ENCODE peak calls at places on chromosome 5, in seven cellular contexts. S is IMR-90; G is transverse colon; F is tibial artery; Z is body of pancreas; I is CD8-positive, alpha-beta T cell; C is right atrium auricular region. B is an unnamed sample.
A peak's percentile ranks its signal among the peaks of the same experiment; 100 is the strongest.

GRCh38 chr5:179190851-179191505 is 130.8 kb downstream of the ZNF354C start:
- DNase-seq in S (no peak), G (no peak), F (peak; percentile 63), Z (no peak), I (no peak), C (no peak), B (peak; percentile 27)

GRCh38 chr5:73743161-73743560 is 117.2 kb downstream of the ARHGEF28 start:
- DNase-seq in S (no peak), G (no peak), F (no peak), Z (no peak), I (no peak), C (no peak), B (no peak)

GRCh38 chr5:169805527-169805934 is 168.5 kb downstream of the DOCK2 start:
- DNase-seq in S (peak; percentile 61), G (no peak), F (no peak), Z (no peak), I (no peak), C (no peak), B (no peak)

GRCh38 chr5:115930630-115931337 is 31.5 kb upstream of the LVRN start:
- DNase-seq in S (no peak), G (no peak), F (no peak), Z (no peak), I (no peak), C (no peak), B (no peak)

GRCh38 chr5:141513021-141513626 is 24.2 kb downstream of the PCDHGC5 start:
- DNase-seq in S (peak; percentile 59), G (no peak), F (peak; percentile 76), Z (peak; percentile 53), I (no peak), C (no peak), B (no peak)

GRCh38 chr5:60520451-60521210 is 179.3 kb downstream of the DEPDC1B start:
- DNase-seq in S (no peak), G (no peak), F (no peak), Z (no peak), I (no peak), C (no peak), B (no peak)

GRCh38 chr5:91436241-91436640 is 53.1 kb upstream of the ARRDC3 start:
- DNase-seq in S (no peak), G (no peak), F (no peak), Z (no peak), I (no peak), C (no peak), B (no peak)

GRCh38 chr5:141338538-141339306 is at the start of gene PCDHGA2:
- DNase-seq in S (peak; percentile 66), G (no peak), F (no peak), Z (peak; percentile 51), I (no peak), C (no peak), B (no peak)

GRCh38 chr5:171986772-171987171 is 19.7 kb downstream of the FBXW11 start:
- DNase-seq in S (no peak), G (no peak), F (no peak), Z (no peak), I (no peak), C (no peak), B (no peak)

GRCh38 chr5:130136300-130136699 is 232.0 kb downstream of the CHSY3 start:
- DNase-seq in S (no peak), G (no peak), F (no peak), Z (no peak), I (no peak), C (no peak), B (no peak)

GRCh38 chr5:59600998-59601397 is 292.5 kb downstream of the PDE4D start:
- DNase-seq in S (no peak), G (no peak), F (no peak), Z (no peak), I (no peak), C (no peak), B (no peak)

GRCh38 chr5:115415143-115415491 is 118.7 kb upstream of the CCDC112 start:
- DNase-seq in S (peak; percentile 82), G (peak; percentile 89), F (no peak), Z (no peak), I (no peak), C (no peak), B (peak; percentile 80)

GRCh38 chr5:143017992-143018391 is 247.8 kb downstream of the ARHGAP26 start:
- DNase-seq in S (no peak), G (no peak), F (no peak), Z (no peak), I (no peak), C (no peak), B (no peak)

GRCh38 chr5:143019157-143019556 is 249.0 kb downstream of the ARHGAP26 start:
- DNase-seq in S (no peak), G (no peak), F (no peak), Z (no peak), I (no peak), C (no peak), B (no peak)

GRCh38 chr5:143019614-143020515 is 249.7 kb downstream of the ARHGAP26 start:
- DNase-seq in S (no peak), G (no peak), F (no peak), Z (no peak), I (no peak), C (no peak), B (no peak)

GRCh38 chr5:143014017-143014651 is 244.0 kb downstream of the ARHGAP26 start:
- DNase-seq in S (no peak), G (peak; percentile 19), F (no peak), Z (no peak), I (no peak), C (no peak), B (peak; percentile 79)

DNA sequence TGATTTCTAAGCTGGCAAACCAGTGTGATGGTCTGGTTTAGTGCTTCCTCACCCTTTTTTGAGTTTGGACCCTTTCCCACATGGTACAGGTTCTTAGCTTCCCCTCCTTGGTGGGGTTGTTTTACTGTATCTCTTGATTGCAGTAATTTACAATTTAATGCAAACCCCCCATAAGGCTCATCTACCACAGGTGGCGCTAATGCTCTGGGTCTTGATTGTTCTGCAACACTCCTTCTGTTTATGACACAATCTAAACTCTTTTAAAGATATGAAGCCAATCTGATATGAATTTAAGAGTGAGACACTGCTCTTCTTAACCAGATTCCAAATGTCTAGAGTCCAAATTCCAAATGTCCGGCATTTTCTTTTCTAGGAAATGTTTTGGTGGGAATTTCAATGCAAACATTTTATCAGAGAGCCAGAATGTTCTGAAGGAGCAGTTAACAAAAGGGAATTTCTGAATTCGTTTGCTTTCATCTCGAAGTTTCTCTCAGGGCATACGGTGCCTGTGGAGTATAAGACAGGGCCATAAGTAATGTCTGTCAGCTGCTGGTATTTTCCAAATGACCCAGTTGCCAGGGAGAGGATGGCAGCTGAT is 246.7 kb downstream of the ARHGAP26 start:
- DNase-seq in S (peak; percentile 75), G (peak; percentile 50), F (no peak), Z (peak; percentile 21), I (peak; percentile 30), C (no peak), B (no peak)
- TF ChIP-seq CTCF in S (peak; percentile 75), G (peak; percentile 25), F (no peak), Z (no peak), I (peak; percentile 38), C (peak; percentile 25), B (peak; percentile 56)

DNA sequence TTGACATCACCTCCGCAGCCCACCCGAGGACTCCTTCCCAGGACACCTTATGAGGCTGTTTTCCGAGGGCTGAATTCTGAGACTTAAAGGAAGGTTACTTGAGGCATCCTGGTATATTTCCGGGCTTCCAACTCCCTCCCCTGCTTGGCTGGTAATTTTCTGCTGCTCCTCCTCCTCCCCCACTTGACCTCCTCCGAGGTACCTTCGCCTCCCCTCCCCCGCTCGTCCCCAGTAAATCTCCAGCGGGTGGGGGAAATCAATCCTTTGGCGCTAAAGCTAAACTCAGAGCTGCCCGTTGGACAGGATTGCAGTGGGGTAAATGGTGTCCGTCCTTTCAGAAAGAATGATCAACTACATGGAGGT is 4.9 kb upstream of the ISL1 start:
- DNase-seq in S (no peak), G (no peak), F (no peak), Z (no peak), I (no peak), C (no peak), B (no peak)
- H3K4me3 ChIP-seq in S (no peak overlapping the region), G (no peak overlapping the region), F (peak overlapping the region; percentile 10), Z (no peak overlapping the region), I (no peak overlapping the region), C (no peak overlapping the region), B (no peak overlapping the region)

DNA sequence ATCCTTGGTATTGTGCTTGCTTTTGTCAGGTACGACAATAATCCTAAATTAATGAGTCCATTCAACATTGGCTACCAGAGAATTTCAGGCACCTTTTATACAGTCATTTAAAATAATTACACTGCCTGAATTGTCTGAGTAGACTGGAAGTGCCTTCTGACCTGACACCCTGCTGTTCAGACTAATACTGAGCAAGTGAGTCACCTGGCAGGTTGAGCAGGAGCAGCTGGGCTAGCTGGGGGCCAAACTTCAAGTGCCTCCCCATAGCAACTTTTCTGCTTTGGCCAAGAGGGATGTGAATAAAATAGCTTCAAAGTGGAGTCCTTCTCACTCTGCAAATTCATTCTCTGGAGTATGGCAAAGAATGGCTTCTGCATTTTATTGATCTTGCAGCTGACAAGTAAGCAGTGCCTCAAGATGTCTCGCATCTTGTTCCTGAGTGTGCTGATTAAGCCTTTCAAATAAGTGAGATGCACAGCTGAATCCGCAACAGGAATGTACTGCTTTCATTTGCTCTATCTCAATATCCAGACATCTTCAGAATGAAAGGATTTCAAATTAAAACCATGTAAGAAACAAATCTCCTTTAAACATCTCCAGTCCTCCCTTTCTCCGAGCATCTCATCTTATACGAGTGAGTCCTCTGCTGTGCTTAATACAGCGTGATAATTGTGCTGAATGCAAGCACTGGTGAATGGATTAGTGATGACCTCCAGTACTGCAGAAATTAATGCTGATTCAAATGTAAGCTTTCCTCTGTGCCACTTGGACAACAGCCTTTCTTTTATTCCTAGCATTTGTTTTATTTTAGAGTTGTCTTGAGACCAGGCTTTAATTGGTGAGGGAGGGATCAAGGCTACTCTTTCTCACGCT is 271.2 kb downstream of the EDIL3 start:
- DNase-seq in S (peak; percentile 22), G (no peak), F (no peak), Z (no peak), I (no peak), C (no peak), B (no peak)
- H3K27ac ChIP-seq in S (no peak overlapping the region), G (no peak overlapping the region), F (no peak overlapping the region), Z (no peak overlapping the region), I (no peak overlapping the region), C (no peak overlapping the region), B (no peak overlapping the region)

GRCh38 chr5:77767301-77767700 is 8.8 kb downstream of the TBCA start:
- DNase-seq in S (no peak), G (no peak), F (no peak), Z (no peak), I (no peak), C (no peak), B (no peak)

GRCh38 chr5:77772729-77773128 is 3.4 kb downstream of the TBCA start:
- DNase-seq in S (no peak), G (no peak), F (no peak), Z (no peak), I (no peak), C (no peak), B (no peak)

GRCh38 chr5:77770293-77771005 is 5.7 kb downstream of the TBCA start:
- DNase-seq in S (peak; percentile 27), G (no peak), F (no peak), Z (no peak), I (no peak), C (no peak), B (no peak)

GRCh38 chr5:77771452-77771851 is 4.7 kb downstream of the TBCA start:
- DNase-seq in S (no peak), G (no peak), F (no peak), Z (no peak), I (no peak), C (no peak), B (no peak)

DNA sequence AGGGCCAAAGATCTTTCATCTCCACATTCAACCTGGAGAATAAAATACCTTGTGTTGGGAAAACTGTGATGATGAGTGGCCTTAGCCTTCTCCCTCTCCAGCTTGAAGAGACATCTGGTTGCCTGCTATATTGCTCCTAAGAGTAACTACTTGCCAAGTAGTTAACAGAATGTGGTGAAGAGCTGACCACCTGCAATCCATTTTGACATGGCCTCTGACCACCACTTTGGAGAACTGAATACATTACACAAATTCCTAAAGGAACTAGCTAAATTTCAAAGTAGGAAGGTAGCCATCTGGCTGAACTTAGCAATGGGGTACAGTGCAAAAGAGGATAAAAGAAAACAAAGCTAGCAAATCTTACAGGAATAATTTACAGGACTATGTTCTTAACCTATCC is 7.2 kb downstream of the TBCA start:
- DNase-seq in S (peak; percentile 10), G (no peak), F (no peak), Z (no peak), I (no peak), C (no peak), B (no peak)
- TF ChIP-seq CTCF in S (no peak), G (no peak), F (no peak), Z (no peak), I (no peak), C (no peak), B (no peak)